ENCODE peak calls at places on chromosome 21, in seven cellular contexts. V is endothelial cell of umbilical vein, R is IMR-90, L is heart left ventricle, E is lower leg skin, D is Peyer's patch, K is A549. P is an unnamed sample.

GRCh38 chr21:41048141-41048540 is 119.8 kb upstream of the BACE2 start:
- DNase-seq in V (no peak), R (no peak), K (no peak), L (no peak), E (no peak), D (no peak), P (no peak)

GRCh38 chr21:38938343-38938742 is 132.6 kb downstream of the ETS2 start:
- DNase-seq in V (no peak), L (no peak), E (no peak), K (no peak), R (peak; percentile 49), D (peak; percentile 9), P (no peak)

GRCh38 chr21:41472769-41473548 is 35.0 kb downstream of the TMPRSS2 start:
- DNase-seq in L (no peak), D (peak; percentile 18), E (no peak), V (no peak), K (no peak), R (no peak), P (no peak)

GRCh38 chr21:41625428-41625827 is 117.5 kb upstream of the TMPRSS2 start:
- DNase-seq in L (no peak), E (no peak), K (no peak), D (no peak), R (no peak), V (no peak), P (no peak)

GRCh38 chr21:43020771-43021170 is 46.4 kb downstream of the PKNOX1 start:
- DNase-seq in V (no peak), D (no peak), L (no peak), E (no peak), R (no peak), K (no peak), P (no peak)

GRCh38 chr21:36156815-36157670 is at the start of gene DOP1B:
- DNase-seq in D (no peak), K (peak; percentile 8), L (peak; percentile 54), V (peak; percentile 23), E (peak; percentile 91), R (no peak), P (peak; percentile 71)

GRCh38 chr21:14452031-14452778 is 69.3 kb upstream of the HSPA13 start:
- DNase-seq in K (no peak), L (no peak), R (no peak), V (no peak), D (no peak), E (no peak), P (no peak)

GRCh38 chr21:38805282-38806152 is at the start of gene ETS2:
- DNase-seq in E (peak; percentile 98), V (peak; percentile 81), L (peak; percentile 95), R (peak; percentile 92), K (peak; percentile 56), D (peak; percentile 95), P (peak; percentile 96)

GRCh38 chr21:26964379-26964778 is 2.5 kb downstream of the ADAMTS5 start:
- DNase-seq in D (peak; percentile 56), L (peak; percentile 46), R (peak; percentile 15), E (peak; percentile 94), K (no peak), V (no peak), P (peak; percentile 48)

GRCh38 chr21:43312751-43313169 is 114.2 kb downstream of the SIK1 start:
- DNase-seq in V (no peak), L (no peak), K (no peak), R (no peak), E (no peak), D (no peak), P (peak; percentile 43)

GRCh38 chr21:25577765-25578069 is 29.6 kb downstream of the MRPL39 start:
- DNase-seq in K (no peak), E (no peak), L (no peak), V (no peak), D (no peak), R (no peak), P (no peak)

GRCh38 chr21:25582888-25583287 is 24.4 kb downstream of the MRPL39 start:
- DNase-seq in R (no peak), L (no peak), D (no peak), K (no peak), V (no peak), E (no peak), P (no peak)

GRCh38 chr21:25582164-25582563 is 25.1 kb downstream of the MRPL39 start:
- DNase-seq in V (no peak), L (no peak), K (no peak), R (no peak), E (no peak), D (no peak), P (no peak)

GRCh38 chr21:25579402-25580016 is 27.8 kb downstream of the MRPL39 start:
- DNase-seq in V (no peak), K (no peak), R (no peak), L (no peak), E (no peak), D (no peak), P (no peak)

GRCh38 chr21:25578070-25578961 is 29.0 kb downstream of the MRPL39 start:
- DNase-seq in E (no peak), V (no peak), L (no peak), R (peak; percentile 36), K (no peak), D (no peak), P (no peak)
- TF ChIP-seq POLR2A in E (no peak), V (no peak), L (no peak), R (no peak), K (no peak), D (no peak), P (no peak)

GRCh38 chr21:28523367-28523766 is 469.3 kb downstream of the LTN1 start:
- DNase-seq in D (no peak), R (no peak), V (peak; percentile 78), L (no peak), E (no peak), K (no peak), P (no peak)

GRCh38 chr21:28518620-28519019 is 474.1 kb downstream of the LTN1 start:
- DNase-seq in R (peak; percentile 35), K (no peak), D (no peak), V (peak; percentile 79), E (no peak), L (no peak), P (no peak)

GRCh38 chr21:28516996-28517592 is 475.6 kb downstream of the LTN1 start:
- DNase-seq in D (peak; percentile 68), R (no peak), K (peak; percentile 2), E (peak; percentile 86), V (peak; percentile 32), L (peak; percentile 73), P (peak; percentile 77)

GRCh38 chr21:28521932-28522826 is 470.5 kb downstream of the LTN1 start:
- DNase-seq in D (no peak), V (peak; percentile 88), K (no peak), L (no peak), E (no peak), R (peak; percentile 79), P (no peak)
- TF ChIP-seq CTCF in D (no peak), V (peak; percentile 44), K (no peak), L (peak; percentile 31), E (no peak), R (peak; percentile 71), P (peak; percentile 64)

GRCh38 chr21:45475004-45475685 is 67.1 kb downstream of the SLC19A1 start:
- DNase-seq in K (no peak), V (no peak), R (no peak), E (no peak), D (no peak), L (no peak), P (peak; percentile 27)

GRCh38 chr21:45474323-45474950 is 67.8 kb downstream of the SLC19A1 start:
- DNase-seq in D (no peak), R (no peak), K (no peak), V (no peak), L (no peak), E (no peak), P (peak; percentile 31)

GRCh38 chr21:45471229-45472052 is 66.5 kb downstream of the COL18A1 start:
- DNase-seq in K (no peak), R (peak; percentile 93), L (peak; percentile 82), V (peak; percentile 87), E (no peak), D (no peak), P (peak; percentile 68)

GRCh38 chr21:45473496-45474322 is 68.5 kb downstream of the SLC19A1 start:
- DNase-seq in R (peak; percentile 71), E (no peak), K (no peak), L (no peak), V (no peak), D (no peak), P (no peak)

GRCh38 chr21:45472445-45473365 is 67.7 kb downstream of the COL18A1 start:
- DNase-seq in R (no peak), D (no peak), V (no peak), K (no peak), E (no peak), L (no peak), P (peak; percentile 85)
- TF ChIP-seq POLR2A in R (no peak), D (no peak), V (no peak), K (no peak), E (no peak), L (no peak), P (no peak)

DNA sequence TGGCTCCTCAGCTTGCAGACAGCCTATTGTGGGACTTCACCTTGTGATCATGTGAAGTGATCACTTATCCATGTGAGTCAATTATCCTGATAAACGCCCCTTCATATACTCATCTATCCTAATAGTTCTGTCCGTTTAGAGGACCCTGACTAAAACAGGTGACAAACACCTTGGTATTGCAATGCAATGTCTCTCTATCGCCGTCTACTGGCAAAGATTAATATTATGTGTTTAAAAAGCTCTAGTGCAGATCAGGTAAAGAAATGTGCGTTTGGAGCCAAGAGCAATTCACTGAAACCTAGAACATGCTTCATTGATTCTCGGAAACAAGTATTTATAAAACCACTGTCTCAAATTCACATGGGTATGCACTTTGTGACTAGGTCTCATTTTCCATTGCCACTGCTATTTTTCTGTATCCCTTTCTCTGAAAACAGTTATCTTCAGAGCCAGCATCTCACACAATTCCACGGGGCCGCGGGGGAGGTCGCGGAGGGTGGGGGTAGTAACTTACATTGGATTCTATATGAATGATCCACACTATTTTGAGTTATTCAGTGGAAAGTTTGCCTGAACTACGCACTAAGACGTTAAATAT is 554.6 kb upstream of the NCAM2 start:
- DNase-seq in E (no peak), V (no peak), R (no peak), K (no peak), D (no peak), L (no peak), P (no peak)
- TF ChIP-seq CTCF in E (no peak), V (no peak), R (no peak), K (no peak), D (no peak), L (peak; percentile 44), P (peak; percentile 42)